ENCODE peak calls at places on chromosomes 4 and X, in four cellular contexts. One of them, this sample, is unnamed.

GRCh38 chr4:102430511-102430910 is 70.6 kb upstream of the NFKB1 start:
- DNase-seq in fibroblast of lung: peak
- DNase-seq in CD8-positive, alpha-beta T cell: no peak
- DNase-seq in Peyer's patch: no peak
- DNase-seq in this sample: no peak

GRCh38 chr4:152748619-152749018 is 30.9 kb downstream of the TIGD4 start:
- DNase-seq in fibroblast of lung: no peak
- DNase-seq in CD8-positive, alpha-beta T cell: no peak
- DNase-seq in Peyer's patch: no peak
- DNase-seq in this sample: no peak

GRCh38 chr4:118834960-118835895 is 698 bp downstream of the SEC24D start:
- DNase-seq in fibroblast of lung: peak
- DNase-seq in CD8-positive, alpha-beta T cell: peak
- DNase-seq in Peyer's patch: peak
- DNase-seq in this sample: peak

GRCh38 chr4:182921608-182922007 is 4.4 kb upstream of the DCTD start:
- DNase-seq in fibroblast of lung: no peak
- DNase-seq in CD8-positive, alpha-beta T cell: no peak
- DNase-seq in Peyer's patch: no peak
- DNase-seq in this sample: no peak

GRCh38 chr4:165874072-165874798 is 1.2 kb downstream of the TLL1 start:
- DNase-seq in fibroblast of lung: no peak
- DNase-seq in CD8-positive, alpha-beta T cell: no peak
- DNase-seq in Peyer's patch: no peak
- DNase-seq in this sample: no peak

GRCh38 chr4:6771229-6771671 is 11.3 kb upstream of the KIAA0232 start:
- DNase-seq in fibroblast of lung: peak
- DNase-seq in CD8-positive, alpha-beta T cell: no peak
- DNase-seq in Peyer's patch: no peak
- DNase-seq in this sample: peak

GRCh38 chr4:13641084-13641483 is 13.6 kb upstream of the BOD1L1 start:
- DNase-seq in fibroblast of lung: no peak
- DNase-seq in CD8-positive, alpha-beta T cell: no peak
- DNase-seq in Peyer's patch: no peak
- DNase-seq in this sample: no peak

GRCh38 chr4:52658671-52659015 is 458 bp downstream of the USP46 start:
- DNase-seq in fibroblast of lung: no peak
- DNase-seq in CD8-positive, alpha-beta T cell: no peak
- DNase-seq in Peyer's patch: no peak
- DNase-seq in this sample: peak

GRCh38 chrX:17854069-17854468 is 7.0 kb downstream of the RAI2 start:
- DNase-seq in fibroblast of lung: no peak
- DNase-seq in CD8-positive, alpha-beta T cell: no peak
- DNase-seq in Peyer's patch: no peak
- DNase-seq in this sample: no peak

GRCh38 chr4:71338846-71339593 is at the start of gene SLC4A4:
- DNase-seq in fibroblast of lung: peak
- DNase-seq in CD8-positive, alpha-beta T cell: no peak
- DNase-seq in Peyer's patch: no peak
- DNase-seq in this sample: no peak

GRCh38 chrX:5681159-5681558 is 547.5 kb downstream of the NLGN4X start:
- DNase-seq in fibroblast of lung: no peak
- DNase-seq in CD8-positive, alpha-beta T cell: no peak
- DNase-seq in Peyer's patch: no peak
- DNase-seq in this sample: no peak
- TF ChIP-seq CTCF in fibroblast of lung: no peak
- TF ChIP-seq CTCF in CD8-positive, alpha-beta T cell: no peak
- TF ChIP-seq CTCF in Peyer's patch: no peak
- TF ChIP-seq CTCF in this sample: no peak

DNA sequence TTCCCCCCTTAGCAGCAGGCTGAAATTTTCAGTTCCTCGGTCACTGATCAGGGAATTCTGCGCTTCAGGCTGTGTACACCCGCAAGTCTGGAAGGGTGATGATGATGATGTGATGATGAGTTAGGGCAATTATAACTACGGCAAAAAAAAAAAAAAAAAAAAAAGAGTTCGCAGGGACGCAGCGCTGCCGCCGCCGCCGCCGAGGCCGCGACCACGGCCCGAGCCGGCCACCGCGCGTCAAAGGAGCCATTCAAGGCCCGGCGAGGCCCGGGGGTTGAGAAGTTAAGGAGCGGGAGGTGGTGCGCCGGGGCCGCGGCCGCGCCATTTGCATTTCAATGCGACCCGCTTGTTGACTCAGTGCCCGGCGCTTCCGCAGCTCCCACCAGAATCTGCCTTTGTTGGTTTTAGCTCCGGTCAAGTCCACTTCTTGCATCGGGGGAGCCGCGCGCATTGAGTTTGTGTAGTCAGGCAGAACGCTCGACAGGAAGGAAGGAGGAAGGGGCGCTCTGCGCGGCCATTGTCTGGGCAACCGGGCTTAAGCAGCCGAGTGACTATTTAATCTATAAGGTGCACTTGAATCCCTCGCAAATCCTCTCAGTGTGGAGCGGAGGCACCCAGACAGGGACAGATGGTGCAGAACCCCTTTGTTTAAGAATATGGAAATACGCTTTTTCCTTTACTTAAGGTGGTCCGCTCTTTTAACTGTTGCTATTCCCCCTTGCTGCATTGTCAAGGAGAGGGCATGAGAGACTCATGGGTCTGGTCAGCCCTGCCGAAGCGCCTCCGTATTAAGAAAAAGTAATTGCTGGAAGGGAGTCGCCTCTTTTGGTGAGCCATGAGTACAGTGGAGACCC is 109.1 kb downstream of the SPRY1 start:
- DNase-seq in fibroblast of lung: peak
- DNase-seq in CD8-positive, alpha-beta T cell: peak
- DNase-seq in Peyer's patch: peak
- DNase-seq in this sample: peak
- H3K27ac ChIP-seq in fibroblast of lung: peak
- H3K27ac ChIP-seq in CD8-positive, alpha-beta T cell: no peak
- H3K27ac ChIP-seq in Peyer's patch: peak
- H3K27ac ChIP-seq in this sample: peak

GRCh38 chr4:688695-689497 is at the start of gene SLC49A3:
- DNase-seq in fibroblast of lung: no peak
- DNase-seq in CD8-positive, alpha-beta T cell: no peak
- DNase-seq in Peyer's patch: no peak
- DNase-seq in this sample: peak
- H3K4me3 ChIP-seq in fibroblast of lung: peak
- H3K4me3 ChIP-seq in CD8-positive, alpha-beta T cell: no peak
- H3K4me3 ChIP-seq in Peyer's patch: peak
- H3K4me3 ChIP-seq in this sample: peak

GRCh38 chr4:156983366-156983765 is 11.8 kb upstream of the PDGFC start:
- DNase-seq in fibroblast of lung: peak
- DNase-seq in CD8-positive, alpha-beta T cell: no peak
- DNase-seq in Peyer's patch: no peak
- DNase-seq in this sample: no peak
- TF ChIP-seq CTCF in fibroblast of lung: peak
- TF ChIP-seq CTCF in CD8-positive, alpha-beta T cell: no peak
- TF ChIP-seq CTCF in Peyer's patch: no peak
- TF ChIP-seq CTCF in this sample: peak